ENCODE peak calls at places on chromosomes 2 and 18, in five cellular contexts. J, G, E, W and H are unnamed samples.

GRCh38 chr2:40654346-40654745 is 202.5 kb upstream of the SLC8A1 start:
- DNase-seq in J (no peak), G (no peak), E (no peak), W (no peak), H (no peak)

GRCh38 chr18:78984941-78985784 is 5.5 kb downstream of the SALL3 start:
- DNase-seq in J (peak), G (no peak), E (peak), W (peak), H (no peak)

GRCh38 chr2:134669731-134670669 is 48.8 kb downstream of the TMEM163 start:
- DNase-seq in J (no peak), G (peak), E (peak), W (no peak), H (no peak)

GRCh38 chr2:207334631-207335371 is 169.1 kb upstream of the KLF7 start:
- DNase-seq in J (peak), G (peak), E (peak), W (peak), H (no peak)

GRCh38 chr2:30509716-30510115 is 62.7 kb downstream of the LCLAT1 start:
- DNase-seq in J (no peak), G (no peak), E (no peak), W (no peak), H (no peak)

GRCh38 chr2:140586379-140586778 is 1544.4 kb downstream of the LRP1B start:
- DNase-seq in J (peak), G (no peak), E (peak), W (no peak), H (peak)

GRCh38 chr2:65788556-65788955 is 356.2 kb upstream of the SPRED2 start:
- DNase-seq in J (no peak), G (no peak), E (no peak), W (no peak), H (no peak)

GRCh38 chr2:174878537-174879147 is 114.4 kb upstream of the CHRNA1 start:
- DNase-seq in J (no peak), G (peak), E (peak), W (peak), H (no peak)

GRCh38 chr2:238743243-238744068 is 104.4 kb upstream of the TWIST2 start:
- DNase-seq in J (no peak), G (no peak), E (no peak), W (no peak), H (no peak)

GRCh38 chr2:190486037-190486623 is 48.4 kb downstream of the NEMP2 start:
- DNase-seq in J (no peak), G (no peak), E (no peak), W (no peak), H (no peak)

GRCh38 chr18:74255022-74255658 is 36.6 kb downstream of the CYB5A start:
- DNase-seq in J (no peak), G (no peak), E (no peak), W (peak), H (no peak)

GRCh38 chr18:22710628-22711380 is 222.3 kb upstream of the RBBP8 start:
- DNase-seq in J (no peak), G (no peak), E (peak), W (peak), H (no peak)

GRCh38 chr18:45978084-45978483 is 11.0 kb upstream of the EPG5 start:
- DNase-seq in J (peak), G (no peak), E (no peak), W (no peak), H (no peak)

GRCh38 chr2:214542866-214543265 is 132.0 kb downstream of the VWC2L start:
- DNase-seq in J (no peak), G (no peak), E (peak), W (peak), H (no peak)

GRCh38 chr18:68735498-68736343 is 20.8 kb upstream of the TMX3 start:
- DNase-seq in J (no peak), G (no peak), E (peak), W (peak), H (peak)

GRCh38 chr2:240480834-240481623 is 45.6 kb downstream of the GPC1 start:
- DNase-seq in J (peak), G (no peak), E (no peak), W (no peak), H (peak)

GRCh38 chr2:97707428-97708380 is 5.7 kb upstream of the ZAP70 start:
- DNase-seq in J (peak), G (no peak), E (no peak), W (no peak), H (no peak)

GRCh38 chr2:197052371-197052770 is 125.9 kb upstream of the PGAP1 start:
- DNase-seq in J (no peak), G (no peak), E (no peak), W (no peak), H (no peak)

GRCh38 chr2:228658998-228659397 is 477.5 kb upstream of the SPHKAP start:
- DNase-seq in J (no peak), G (no peak), E (peak), W (peak), H (no peak)

GRCh38 chr2:207394812-207395534 is 134.8 kb upstream of the CREB1 start:
- DNase-seq in J (no peak), G (no peak), E (peak), W (peak), H (no peak)

DNA sequence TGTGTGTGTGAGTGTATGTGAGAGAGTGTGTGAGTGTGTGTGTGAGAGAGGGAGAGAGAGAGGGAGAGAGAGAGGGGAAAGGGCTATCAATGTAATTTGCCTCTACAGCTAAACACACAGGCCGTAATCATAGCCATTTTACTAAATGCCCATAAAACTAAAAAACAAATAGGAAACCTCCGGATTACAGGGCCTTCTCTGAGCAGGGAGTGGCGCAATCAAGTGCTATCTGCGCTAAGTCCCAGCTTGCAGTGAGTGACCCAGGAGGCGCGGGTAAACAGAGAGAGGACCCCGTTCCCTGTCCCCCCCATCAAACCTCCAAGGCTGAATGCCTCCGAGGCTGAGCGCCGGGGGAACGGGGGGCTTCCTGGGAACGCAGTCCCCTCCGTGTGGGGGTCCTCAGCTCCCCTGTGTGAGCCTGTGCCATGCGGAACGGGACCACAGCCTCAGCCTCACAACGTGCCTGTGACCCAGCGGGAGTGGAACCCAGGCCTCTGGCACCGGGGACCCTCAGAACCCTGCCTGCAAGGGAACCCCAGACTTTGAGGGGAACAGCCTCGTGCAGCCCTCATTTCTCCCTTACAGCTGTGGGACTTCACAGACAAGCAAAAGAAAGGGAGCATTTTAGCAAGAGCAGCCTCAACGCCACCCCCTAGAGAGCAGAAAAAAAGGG is 54.7 kb upstream of the ID2 start:
- DNase-seq in J (no peak), G (no peak), E (no peak), W (no peak), H (no peak)
- TF ChIP-seq CTCF in J (no peak), G (no peak), E (no peak), W (no peak), H (no peak)

GRCh38 chr2:36701391-36701795 is 4.9 kb downstream of the VIT start:
- DNase-seq in J (no peak), G (no peak), E (no peak), W (no peak), H (no peak)
- TF ChIP-seq CTCF in J (peak), G (no peak), E (no peak), W (no peak), H (no peak)

GRCh38 chr2:29053680-29054400 is 20.5 kb downstream of the PCARE start:
- DNase-seq in J (no peak), G (no peak), E (no peak), W (no peak), H (no peak)
- TF ChIP-seq CTCF in J (peak), G (no peak), E (no peak), W (peak), H (peak)

GRCh38 chr2:158182681-158183350 is 81.1 kb downstream of the UPP2 start:
- DNase-seq in J (no peak), G (no peak), E (no peak), W (no peak), H (no peak)

GRCh38 chr2:158181171-158181570 is 79.5 kb downstream of the UPP2 start:
- DNase-seq in J (no peak), G (no peak), E (no peak), W (no peak), H (no peak)

GRCh38 chr2:158184001-158184400 is 82.3 kb downstream of the UPP2 start:
- DNase-seq in J (no peak), G (no peak), E (no peak), W (no peak), H (no peak)

GRCh38 chr2:158178646-158179045 is 77.0 kb downstream of the UPP2 start:
- DNase-seq in J (no peak), G (no peak), E (no peak), W (no peak), H (no peak)

GRCh38 chr2:158179660-158180059 is 78.0 kb downstream of the UPP2 start:
- DNase-seq in J (no peak), G (no peak), E (peak), W (peak), H (no peak)
- TF ChIP-seq CTCF in J (peak), G (peak), E (peak), W (peak), H (no peak)

GRCh38 chr2:6866239-6866745 is 585 bp upstream of the CMPK2 start:
- DNase-seq in J (peak), G (no peak), E (peak), W (peak), H (peak)
- TF ChIP-seq CTCF in J (peak), G (no peak), E (peak), W (peak), H (peak)

GRCh38 chr2:61762292-61762691 is 91.6 kb downstream of the FAM161A start:
- DNase-seq in J (no peak), G (no peak), E (no peak), W (peak), H (peak)

GRCh38 chr2:61759718-61760117 is 94.1 kb downstream of the FAM161A start:
- DNase-seq in J (no peak), G (no peak), E (peak), W (peak), H (no peak)

GRCh38 chr2:61758991-61759390 is 94.9 kb downstream of the FAM161A start:
- DNase-seq in J (no peak), G (no peak), E (peak), W (peak), H (no peak)

GRCh38 chr2:61764035-61764800 is 89.6 kb downstream of the FAM161A start:
- DNase-seq in J (peak), G (peak), E (peak), W (peak), H (peak)

GRCh38 chr2:61763605-61764034 is 90.2 kb downstream of the FAM161A start:
- DNase-seq in J (no peak), G (no peak), E (peak), W (peak), H (peak)
- TF ChIP-seq CTCF in J (peak), G (no peak), E (peak), W (peak), H (peak)

GRCh38 chr2:25129901-25130520 is 38.4 kb downstream of the POMC start:
- DNase-seq in J (no peak), G (no peak), E (no peak), W (no peak), H (no peak)
- TF ChIP-seq CTCF in J (peak), G (peak), E (no peak), W (no peak), H (no peak)

GRCh38 chr2:53960476-53960875 is 10.3 kb downstream of the PSME4 start:
- DNase-seq in J (no peak), G (no peak), E (no peak), W (no peak), H (no peak)

GRCh38 chr2:53964237-53964952 is 6.4 kb downstream of the PSME4 start:
- DNase-seq in J (no peak), G (no peak), E (no peak), W (no peak), H (no peak)

GRCh38 chr2:53969285-53970094 is 1.3 kb downstream of the PSME4 start:
- DNase-seq in J (no peak), G (peak), E (peak), W (peak), H (no peak)

GRCh38 chr2:53970095-53970897 is 497 bp downstream of the PSME4 start:
- DNase-seq in J (peak), G (peak), E (peak), W (peak), H (peak)

GRCh38 chr2:53964987-53965687 is 5.7 kb downstream of the PSME4 start:
- DNase-seq in J (no peak), G (no peak), E (no peak), W (no peak), H (no peak)
- TF ChIP-seq CTCF in J (no peak), G (no peak), E (no peak), W (no peak), H (no peak)